ENCODE peak calls at places on chromosomes 4 and X, in six cellular contexts. H is neural crest cell, F is lower lobe of right lung, Q is GM12865, T is tibial nerve, G is fibroblast of mammary gland. N is an unnamed sample.

GRCh38 chrX:39018526-39018925 is 217.3 kb downstream of the MID1IP1 start:
- DNase-seq in H (no peak), F (no peak), Q (no peak), T (no peak), G (no peak), N (no peak)

GRCh38 chr4:7513731-7514130 is 79.0 kb upstream of the PSAPL1 start:
- DNase-seq in H (no peak), F (no peak), Q (no peak), T (no peak), G (peak), N (peak)

GRCh38 chr4:146095091-146095690 is 80.3 kb upstream of the LSM6 start:
- DNase-seq in H (peak), F (no peak), Q (peak), T (peak), G (peak), N (peak)

GRCh38 chrX:148416142-148416541 is 84.3 kb upstream of the AFF2 start:
- DNase-seq in H (no peak), F (no peak), Q (no peak), T (no peak), G (no peak), N (no peak)

GRCh38 chr4:159705334-159705733 is 602.5 kb downstream of the RAPGEF2 start:
- DNase-seq in H (no peak), F (no peak), Q (no peak), T (no peak), G (no peak), N (no peak)

GRCh38 chrX:111375747-111376146 is 36.2 kb downstream of the DCX start:
- DNase-seq in H (no peak), F (no peak), Q (no peak), T (no peak), G (peak), N (no peak)

GRCh38 chr4:183241322-183241640 is 78.8 kb downstream of the CLDN22 start:
- DNase-seq in H (no peak), F (no peak), Q (no peak), T (no peak), G (peak), N (peak)

GRCh38 chrX:47723689-47724088 is 64.7 kb upstream of the UXT start:
- DNase-seq in H (no peak), F (no peak), Q (peak), T (no peak), G (no peak), N (no peak)

GRCh38 chrX:121103381-121103780 is 56.0 kb downstream of the GLUD2 start:
- DNase-seq in H (no peak), F (no peak), Q (no peak), T (no peak), G (peak), N (no peak)

GRCh38 chr4:184389978-184390518 is 84.3 kb downstream of the IRF2 start:
- DNase-seq in H (no peak), F (no peak), Q (no peak), T (no peak), G (no peak), N (no peak)

GRCh38 chrX:121084903-121085611 is 37.6 kb downstream of the GLUD2 start:
- DNase-seq in H (no peak), F (no peak), Q (no peak), T (no peak), G (no peak), N (no peak)

GRCh38 chr4:1356181-1356998 is 9.4 kb downstream of the UVSSA start:
- DNase-seq in H (peak), F (peak), Q (peak), T (peak), G (peak), N (no peak)

GRCh38 chrX:129980043-129980442 is 2.4 kb upstream of the BCORL1 start:
- DNase-seq in H (no peak), F (peak), Q (peak), T (peak), G (no peak), N (no peak)

GRCh38 chrX:10133980-10134676 is 22.6 kb upstream of the CLCN4 start:
- DNase-seq in H (no peak), F (no peak), Q (no peak), T (no peak), G (no peak), N (no peak)
- TF ChIP-seq CTCF in H (no peak), F (no peak), Q (no peak), T (no peak), G (no peak), N (no peak)

GRCh38 chr4:157170321-157170720 is 50.2 kb upstream of the GRIA2 start:
- DNase-seq in H (no peak), F (no peak), Q (no peak), T (no peak), G (peak), N (no peak)

DNA sequence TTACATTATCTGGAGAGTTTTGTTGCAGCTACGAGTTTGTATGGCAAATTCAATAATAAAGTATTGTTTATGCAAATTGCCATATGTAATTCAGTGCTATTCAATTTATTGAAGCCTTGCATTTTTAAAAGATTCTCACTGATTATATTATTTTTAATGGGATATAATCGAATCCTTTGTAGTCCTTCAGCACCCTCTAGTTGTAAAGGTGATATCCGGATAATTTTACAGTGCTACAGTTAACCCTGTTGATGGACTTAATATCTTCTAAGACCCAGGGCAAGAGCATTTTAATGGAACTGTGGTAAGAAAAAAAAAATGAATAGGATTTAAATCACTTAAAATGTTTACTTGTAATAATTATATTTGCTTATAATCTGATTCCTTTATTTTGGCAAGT is 48.5 kb upstream of the GRIA2 start:
- DNase-seq in H (no peak), F (no peak), Q (no peak), T (no peak), G (peak), N (no peak)
- TF ChIP-seq CTCF in H (no peak), F (no peak), Q (no peak), T (no peak), G (peak), N (peak)

DNA sequence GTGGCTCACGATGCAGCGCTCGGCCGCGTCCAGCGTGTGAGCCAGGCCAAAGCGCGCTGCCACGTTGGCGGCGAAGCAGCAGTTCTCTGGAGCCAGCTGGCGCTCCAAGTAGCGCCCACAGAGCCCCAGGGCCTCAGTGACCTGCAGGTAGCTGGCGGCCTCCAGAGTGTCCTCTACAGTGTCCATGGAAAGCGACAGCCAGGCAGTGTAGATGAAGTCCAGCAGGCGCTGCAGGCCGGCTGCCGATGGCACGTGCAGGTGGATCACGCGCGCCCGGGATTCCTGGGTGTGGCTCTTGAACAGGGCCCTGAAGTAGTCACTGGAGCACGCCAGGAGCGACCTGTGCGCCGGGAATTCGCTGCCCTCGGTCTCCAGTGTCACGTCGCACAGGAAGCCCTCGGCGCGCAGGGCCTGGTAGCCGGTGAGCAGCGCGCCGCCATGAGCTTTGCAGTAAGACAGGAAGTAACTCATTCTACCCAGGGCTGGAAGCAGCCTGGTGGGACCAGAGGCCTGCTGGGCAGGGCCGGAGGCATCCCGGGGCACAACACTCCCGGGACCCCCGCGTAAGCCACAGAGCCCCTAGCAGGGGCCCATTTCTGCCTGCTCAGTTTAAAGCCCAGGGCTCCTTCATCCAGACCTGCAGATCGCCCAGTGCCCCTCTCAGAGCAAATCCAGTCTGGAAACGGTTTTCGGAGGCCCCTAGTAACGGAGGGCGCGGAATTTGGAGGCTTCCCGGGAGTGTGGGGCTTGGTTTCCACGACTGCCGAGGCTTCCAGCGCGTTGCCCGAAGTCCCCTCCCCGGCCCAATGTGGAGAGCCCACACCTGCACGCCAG is 595 bp downstream of the KLHL34 start:
- DNase-seq in H (no peak), F (no peak), Q (no peak), T (no peak), G (no peak), N (no peak)
- TF ChIP-seq CTCF in H (no peak), F (no peak), Q (no peak), T (no peak), G (no peak), N (no peak)

GRCh38 chr4:182143086-182143821 is 99.9 kb upstream of the TENM3 start:
- DNase-seq in H (peak), F (no peak), Q (no peak), T (no peak), G (peak), N (peak)
- TF ChIP-seq CTCF in H (peak), F (no peak), Q (no peak), T (no peak), G (peak), N (peak)

GRCh38 chr4:27720010-27720766 is 859.5 kb downstream of the STIM2 start:
- DNase-seq in H (no peak), F (no peak), Q (peak), T (no peak), G (no peak), N (no peak)

GRCh38 chr4:27714073-27714472 is 853.4 kb downstream of the STIM2 start:
- DNase-seq in H (no peak), F (no peak), Q (no peak), T (no peak), G (peak), N (no peak)

GRCh38 chr4:27721193-27721592 is 860.6 kb downstream of the STIM2 start:
- DNase-seq in H (no peak), F (no peak), Q (no peak), T (no peak), G (no peak), N (no peak)

GRCh38 chr4:27711041-27711440 is 850.4 kb downstream of the STIM2 start:
- DNase-seq in H (no peak), F (no peak), Q (no peak), T (no peak), G (no peak), N (no peak)

DNA sequence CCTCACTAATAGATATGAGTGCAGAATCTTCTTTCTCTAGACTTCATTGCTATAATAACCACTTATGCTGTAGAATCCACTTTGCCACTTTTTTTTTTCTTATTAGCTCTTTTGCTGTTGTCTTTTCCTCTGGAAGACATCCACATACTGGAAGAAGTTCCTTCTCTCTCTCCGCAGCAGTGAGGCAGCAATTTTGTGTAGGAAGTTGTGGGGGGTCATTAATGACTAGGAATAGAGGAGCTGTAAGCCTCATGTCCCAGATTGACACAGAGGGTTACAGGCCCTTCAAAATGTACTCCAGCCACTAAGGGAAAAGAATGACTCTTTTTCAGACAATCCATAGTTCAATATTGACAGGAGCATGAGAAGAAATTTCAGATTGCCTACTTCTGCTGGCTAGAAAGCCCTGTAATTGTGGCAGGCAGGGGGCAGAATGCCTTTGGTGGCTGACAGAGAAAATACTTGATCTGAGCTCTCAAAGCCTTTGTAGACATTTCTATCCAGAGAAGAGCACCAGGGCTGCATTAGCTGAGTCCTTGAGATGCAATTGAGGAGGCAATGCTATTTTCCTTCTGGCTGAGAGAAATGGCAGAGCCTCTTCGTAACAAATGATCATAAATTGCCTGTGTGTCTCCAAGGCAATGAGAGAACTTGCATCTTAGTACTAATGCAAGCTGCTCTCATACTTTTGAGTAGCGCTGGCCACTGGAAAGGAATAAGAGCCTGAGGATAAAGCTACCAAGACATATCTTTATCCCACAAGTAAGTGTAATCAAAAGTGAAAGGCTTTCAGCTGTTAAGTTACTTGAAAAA is 856.3 kb downstream of the STIM2 start:
- DNase-seq in H (no peak), F (no peak), Q (no peak), T (no peak), G (no peak), N (no peak)
- TF ChIP-seq CTCF in H (no peak), F (no peak), Q (no peak), T (no peak), G (no peak), N (peak)